ENCODE peak calls at places on chromosomes 4 and X, in four cellular contexts. M is Karpas-422, C is GM23338, G is HCT116. H is an unnamed sample. For H3K9me2, the result is how much of the 10 kb centered on the place peaks cover.

GRCh38 chrX:39941332-39941920 is 156.3 kb downstream of the BCOR start:
- DNase-seq in C (no peak), G (no peak), M (no peak), H (no peak)

GRCh38 chrX:69238153-69238959 is 73.1 kb upstream of the PJA1 start:
- DNase-seq in C (no peak), M (no peak), G (no peak), H (no peak)

GRCh38 chrX:47802589-47802988 is 34.1 kb upstream of the ZNF81 start:
- DNase-seq in M (no peak), C (no peak), G (no peak), H (no peak)

GRCh38 chrX:104319346-104319745 is 64.6 kb upstream of the ESX1 start:
- DNase-seq in M (no peak), G (no peak), C (no peak), H (no peak)

GRCh38 chr4:151931563-151931962 is 170.8 kb upstream of the GATB start:
- DNase-seq in G (no peak), M (no peak), C (no peak), H (no peak)

GRCh38 chr4:99447079-99447478 is 11.9 kb upstream of the ADH7 start:
- DNase-seq in G (peak), M (no peak), C (peak), H (no peak)

GRCh38 chr4:37970702-37971101 is 10.5 kb downstream of the PTTG2 start:
- DNase-seq in M (peak), C (peak), G (peak), H (peak)

GRCh38 chrX:40291553-40291952 is 193.8 kb upstream of the BCOR start:
- DNase-seq in G (no peak), C (no peak), M (no peak), H (no peak)

GRCh38 chr4:113869743-113870375 is 108.3 kb upstream of the CAMK2D start:
- DNase-seq in C (no peak), M (no peak), G (peak), H (peak)

GRCh38 chr4:65825121-65825520 is 154.8 kb upstream of the EPHA5 start:
- DNase-seq in G (no peak), C (no peak), M (no peak), H (no peak)

GRCh38 chr4:87419578-87420249 is 2.7 kb upstream of the NUDT9 start:
- DNase-seq in G (no peak), M (no peak), C (no peak), H (no peak)

GRCh38 chr4:16643852-16644251 is 254.6 kb downstream of the LDB2 start:
- DNase-seq in C (no peak), M (no peak), G (no peak), H (no peak)
- H3K9me2 ChIP-seq in C (under half), M (under half), G (under half), H (under half)

DNA sequence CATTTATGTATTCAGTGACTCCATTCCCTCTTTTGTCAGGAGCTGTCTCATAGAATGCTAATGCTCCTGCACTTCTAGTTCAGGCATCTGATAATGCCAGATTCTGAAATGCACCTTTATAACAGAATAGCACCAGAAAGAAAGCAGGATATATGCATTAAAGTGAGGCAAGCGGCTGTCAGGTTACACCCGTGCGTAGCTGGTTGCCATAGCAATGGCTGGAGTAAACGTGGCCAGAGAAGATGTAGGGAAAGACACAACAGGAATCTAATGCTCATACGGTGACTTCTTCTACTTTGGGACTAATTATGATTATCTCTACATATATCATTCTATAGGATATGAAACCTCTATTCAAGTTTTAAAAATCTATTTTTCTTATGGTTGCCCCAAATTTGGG is 5.9 kb downstream of the EMCN start:
- DNase-seq in M (no peak), C (peak), G (no peak), H (no peak)
- H3K27ac ChIP-seq in M (no peak), C (no peak), G (no peak), H (no peak)

GRCh38 chr4:111398906-111399330 is 746.3 kb upstream of the FAM241A start:
- DNase-seq in M (no peak), C (no peak), G (no peak), H (no peak)
- H2AFZ ChIP-seq in M (no peak), C (no peak), G (no peak), H (no peak)

GRCh38 chr4:3413217-3413671 is 28.5 kb upstream of the HGFAC start:
- DNase-seq in M (no peak), C (no peak), G (no peak), H (no peak)
- H3K9me2 ChIP-seq in M (under half), C (under half), G (under half), H (under half)

GRCh38 chrX:124212622-124213021 is 119.8 kb upstream of the TEX13D start:
- DNase-seq in C (no peak), G (no peak), M (peak), H (peak)

GRCh38 chrX:124216396-124217124 is 115.9 kb upstream of the TEX13D start:
- DNase-seq in C (peak), G (no peak), M (no peak), H (no peak)

GRCh38 chrX:124215786-124216185 is 116.7 kb upstream of the TEX13D start:
- DNase-seq in G (no peak), M (no peak), C (no peak), H (no peak)

GRCh38 chrX:124223524-124223923 is 108.9 kb upstream of the TEX13D start:
- DNase-seq in C (peak), G (no peak), M (no peak), H (no peak)

GRCh38 chrX:124217289-124218251 is 114.9 kb upstream of the TEX13D start:
- DNase-seq in G (no peak), C (peak), M (no peak), H (peak)
- H3K27ac ChIP-seq in G (no peak), C (peak), M (no peak), H (peak)

GRCh38 chr4:112771-113170 is 11.5 kb upstream of the ZNF718 start:
- DNase-seq in C (no peak), M (no peak), G (no peak), H (no peak)

GRCh38 chr4:107444-108429 is 16.6 kb upstream of the ZNF718 start:
- DNase-seq in C (peak), G (no peak), M (no peak), H (no peak)

GRCh38 chr4:107083-107443 is 17.2 kb upstream of the ZNF718 start:
- DNase-seq in C (peak), M (no peak), G (no peak), H (no peak)
- H2AFZ ChIP-seq in C (peak), M (no peak), G (no peak), H (no peak)